ENCODE peak calls at places on chromosome 13, in seven cellular contexts. M is heart right ventricle; F is mucosa of descending colon; X is nephron progenitor cell; B is thoracic aorta; U is CD8-positive, alpha-beta T cell; S is AG10803. Q is an unnamed sample.

GRCh38 chr13:40682449-40683240 is 16.2 kb upstream of the FOXO1 start:
- DNase-seq in M (no peak), F (no peak), X (no peak), B (no peak), U (no peak), S (peak; percentile 29), Q (no peak)

GRCh38 chr13:81318231-81319019 is 977.5 kb upstream of the SPRY2 start:
- DNase-seq in M (no peak), F (no peak), X (no peak), B (no peak), U (no peak), S (no peak), Q (no peak)

GRCh38 chr13:23385931-23386330 is 47.6 kb downstream of the SACS start:
- DNase-seq in M (no peak), F (no peak), X (no peak), B (no peak), U (no peak), S (no peak), Q (no peak)

GRCh38 chr13:87078947-87079795 is 592.0 kb upstream of the SLITRK5 start:
- DNase-seq in M (no peak), F (no peak), X (no peak), B (no peak), U (no peak), S (no peak), Q (no peak)

GRCh38 chr13:40550130-40550529 is 116.3 kb downstream of the FOXO1 start:
- DNase-seq in M (no peak), F (no peak), X (no peak), B (no peak), U (no peak), S (peak; percentile 14), Q (no peak)

GRCh38 chr13:23578411-23579071 is 8.3 kb downstream of the TNFRSF19 start:
- DNase-seq in M (peak; percentile 83), F (peak; percentile 76), X (peak; percentile 75), B (no peak), U (peak; percentile 48), S (peak; percentile 73), Q (peak; percentile 75)

GRCh38 chr13:114259974-114260373 is 21.4 kb upstream of the UPF3A start:
- DNase-seq in M (no peak), F (peak; percentile 28), X (no peak), B (no peak), U (no peak), S (no peak), Q (no peak)

GRCh38 chr13:40468227-40468838 is 198.1 kb downstream of the FOXO1 start:
- DNase-seq in M (no peak), F (no peak), X (no peak), B (no peak), U (no peak), S (no peak), Q (no peak)

GRCh38 chr13:21309542-21310172 is 133.2 kb downstream of the MRPL57 start:
- DNase-seq in M (no peak), F (no peak), X (no peak), B (no peak), U (no peak), S (no peak), Q (no peak)

GRCh38 chr13:64480648-64481047 is 2749.5 kb downstream of the PCDH9 start:
- DNase-seq in M (no peak), F (no peak), X (no peak), B (no peak), U (no peak), S (peak; percentile 3), Q (no peak)

DNA sequence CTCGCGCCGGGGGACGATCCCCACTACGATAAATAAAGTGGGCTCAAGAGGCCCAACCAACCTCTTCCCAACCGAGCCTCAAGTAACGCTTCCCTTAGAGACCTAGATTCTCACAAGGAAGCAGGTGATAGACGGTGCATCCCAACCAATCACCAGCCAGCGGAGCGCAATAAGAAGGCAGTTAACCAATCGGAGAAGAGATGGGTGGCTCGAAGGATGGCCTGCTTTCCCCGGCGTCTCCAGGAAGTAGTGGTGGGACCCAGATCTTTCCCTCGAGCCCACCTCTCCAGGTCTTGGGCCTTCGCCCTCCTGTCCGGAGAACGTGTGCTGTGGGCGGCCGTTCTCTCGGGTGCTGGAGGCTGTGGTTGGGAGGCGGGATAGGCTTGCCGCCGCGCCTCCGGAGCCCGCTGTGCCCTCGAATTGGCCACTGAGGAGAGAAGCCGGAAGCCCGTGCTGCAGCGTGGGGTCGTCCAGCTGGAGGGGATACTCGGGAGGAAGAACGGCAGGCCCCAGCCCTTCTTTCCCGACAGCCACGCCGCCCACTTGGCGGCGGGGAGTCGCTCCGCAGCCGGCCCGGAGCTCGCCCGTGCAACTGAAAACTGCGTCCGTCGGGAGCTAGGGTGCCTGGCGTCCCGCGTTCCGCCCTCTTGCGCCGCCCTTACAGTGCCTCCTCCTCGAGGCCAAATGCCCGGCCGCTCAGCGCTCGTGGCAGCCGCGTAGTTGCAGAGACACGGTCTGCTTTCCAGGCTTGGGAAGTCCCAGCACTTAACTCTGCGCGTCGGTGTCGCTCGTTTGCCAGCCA is at the start of gene RNF6:
- DNase-seq in M (peak; percentile 85), F (peak; percentile 97), X (peak; percentile 85), B (peak; percentile 90), U (peak; percentile 73), S (peak; percentile 99), Q (peak; percentile 96)
- TF ChIP-seq CTCF in M (no peak), F (no peak), X (no peak), B (no peak), U (no peak), S (no peak), Q (no peak)

GRCh38 chr13:51252954-51253531 is 30.8 kb downstream of the FAM124A start:
- DNase-seq in M (no peak), F (no peak), X (no peak), B (no peak), U (no peak), S (no peak), Q (no peak)

GRCh38 chr13:51246411-51247298 is 24.5 kb downstream of the FAM124A start:
- DNase-seq in M (peak; percentile 66), F (no peak), X (no peak), B (no peak), U (no peak), S (no peak), Q (no peak)

GRCh38 chr13:51251480-51251879 is 29.3 kb downstream of the FAM124A start:
- DNase-seq in M (no peak), F (no peak), X (no peak), B (no peak), U (no peak), S (no peak), Q (no peak)

GRCh38 chr13:51249254-51249653 is 27.1 kb downstream of the FAM124A start:
- DNase-seq in M (no peak), F (no peak), X (no peak), B (no peak), U (no peak), S (no peak), Q (no peak)

GRCh38 chr13:51249767-51250741 is 27.9 kb downstream of the FAM124A start:
- DNase-seq in M (no peak), F (no peak), X (no peak), B (no peak), U (no peak), S (no peak), Q (no peak)
- TF ChIP-seq CTCF in M (peak; percentile 38), F (no peak), X (peak; percentile 33), B (peak; percentile 11), U (no peak), S (peak; percentile 41), Q (no peak)

GRCh38 chr13:77492982-77493381 is 42.5 kb upstream of the SCEL start:
- DNase-seq in M (no peak), F (peak; percentile 25), X (no peak), B (no peak), U (no peak), S (no peak), Q (no peak)
- TF ChIP-seq CTCF in M (peak; percentile 52), F (no peak), X (no peak), B (no peak), U (no peak), S (peak; percentile 55), Q (peak; percentile 5)

DNA sequence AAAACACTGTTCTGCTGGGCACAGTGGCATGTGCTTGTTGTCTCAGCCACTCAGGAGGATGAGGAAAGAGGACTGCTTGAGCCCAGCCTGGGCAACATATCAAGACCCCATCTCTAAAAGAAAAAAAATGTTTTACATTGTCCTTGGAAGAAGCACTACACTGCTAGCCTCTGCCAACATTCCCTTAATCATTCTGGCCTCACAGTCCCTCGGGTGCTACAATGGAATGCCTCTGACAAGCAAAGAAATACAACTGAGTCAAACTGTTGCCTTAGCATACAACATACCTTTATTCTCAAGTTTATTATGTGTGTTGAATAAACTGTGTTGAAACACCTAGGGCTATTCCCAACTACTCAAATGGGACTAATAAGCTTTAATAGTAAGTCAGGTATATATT is 56.1 kb downstream of the PSPC1 start:
- DNase-seq in M (no peak), F (no peak), X (no peak), B (no peak), U (no peak), S (peak; percentile 54), Q (no peak)
- TF ChIP-seq CTCF in M (no peak), F (no peak), X (no peak), B (no peak), U (no peak), S (no peak), Q (no peak)

GRCh38 chr13:28636677-28637317 is 22.1 kb upstream of the POMP start:
- DNase-seq in M (no peak), F (peak; percentile 71), X (peak; percentile 49), B (no peak), U (no peak), S (peak; percentile 74), Q (peak; percentile 58)
- TF ChIP-seq CTCF in M (peak; percentile 87), F (peak; percentile 86), X (peak; percentile 83), B (peak; percentile 64), U (peak; percentile 62), S (peak; percentile 98), Q (peak; percentile 71)

GRCh38 chr13:32315255-32316029 is at the start of the genes BRCA2 and ZAR1L:
- DNase-seq in M (peak; percentile 89), F (peak; percentile 93), X (peak; percentile 79), B (peak; percentile 67), U (peak; percentile 81), S (peak; percentile 90), Q (peak; percentile 86)
- TF ChIP-seq CTCF in M (no peak), F (no peak), X (no peak), B (no peak), U (no peak), S (no peak), Q (no peak)

DNA sequence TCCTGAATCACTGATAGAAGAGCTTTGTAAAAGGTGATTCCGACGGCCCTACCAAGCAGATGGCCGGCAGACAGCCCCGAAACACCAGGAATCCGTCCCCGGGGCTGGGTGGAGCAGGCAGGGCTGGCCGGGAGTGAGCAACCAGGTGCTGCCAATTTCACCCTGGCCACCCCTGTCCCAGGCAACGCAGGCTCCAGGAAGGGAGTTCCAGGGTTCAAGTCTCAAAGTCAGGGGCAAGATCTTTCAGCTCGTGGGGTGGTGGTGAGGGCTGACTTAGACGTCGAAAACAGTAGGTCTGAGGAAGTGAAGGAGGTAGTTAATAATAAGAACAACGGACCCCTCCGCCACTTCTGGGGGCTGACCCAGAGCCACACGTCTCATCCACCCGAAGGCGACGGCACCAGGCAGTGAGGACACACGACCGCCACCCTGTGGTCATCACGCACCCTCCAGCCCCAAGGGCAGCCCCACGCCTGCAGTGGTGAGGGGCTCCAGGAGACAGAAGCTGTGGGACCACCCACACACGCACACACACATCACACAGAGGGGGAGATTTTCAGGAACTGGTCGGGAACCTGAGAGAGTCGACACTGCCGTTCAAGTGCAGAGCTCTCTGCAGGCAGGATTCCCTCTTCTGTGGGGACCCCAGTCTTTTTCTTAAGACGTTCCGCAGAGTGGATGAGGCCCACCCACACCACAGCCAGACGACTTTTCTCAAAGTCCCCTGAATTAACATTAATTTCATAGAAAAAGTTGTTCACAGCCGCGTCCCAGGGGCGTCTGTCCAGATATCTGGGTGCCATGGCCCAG is 67.2 kb downstream of the SPACA7 start:
- DNase-seq in M (no peak), F (peak; percentile 24), X (peak; percentile 66), B (no peak), U (no peak), S (no peak), Q (peak; percentile 22)
- TF ChIP-seq CTCF in M (no peak), F (no peak), X (no peak), B (no peak), U (no peak), S (peak; percentile 29), Q (no peak)

GRCh38 chr13:99956473-99957349 is 14.9 kb downstream of the ZIC5 start:
- DNase-seq in M (no peak), F (no peak), X (peak; percentile 44), B (no peak), U (no peak), S (no peak), Q (no peak)
- TF ChIP-seq CTCF in M (no peak), F (no peak), X (no peak), B (no peak), U (no peak), S (no peak), Q (no peak)

Q was measured in lung.